ENCODE peak calls at places on chromosomes 1 and 21, in seven cellular contexts. U is IMR-90, Y is H1, C is upper lobe of right lung, M is endodermal cell, O is A673, S is mesendoderm. I is an unnamed sample.
A peak's percentile ranks its signal among the peaks of the same experiment; 100 is the strongest.

GRCh38 chr1:15260418-15261154 is 13.6 kb downstream of the FHAD1 start:
- DNase-seq in U (peak; percentile 61), Y (no peak), C (peak; percentile 35), M (peak; percentile 50), O (no peak), S (peak; percentile 67), I (no peak)

GRCh38 chr1:16122361-16122881 is 33.4 kb downstream of the EPHA2 start:
- DNase-seq in U (peak; percentile 44), Y (no peak), C (no peak), M (peak; percentile 78), O (no peak), S (peak; percentile 92), I (no peak)

GRCh38 chr1:118097622-118098348 is 87.2 kb downstream of the SPAG17 start:
- DNase-seq in U (peak; percentile 32), Y (no peak), C (no peak), M (no peak), O (no peak), S (no peak), I (no peak)

GRCh38 chr1:183804916-183805734 is at the start of gene RGL1:
- DNase-seq in U (peak; percentile 75), Y (no peak), C (peak; percentile 88), M (peak; percentile 75), O (peak; percentile 93), S (peak; percentile 73), I (no peak)

GRCh38 chr1:206926286-206926685 is 4.5 kb upstream of the FCMR start:
- DNase-seq in U (no peak), Y (no peak), C (no peak), M (no peak), O (no peak), S (no peak), I (no peak)

GRCh38 chr1:114716304-114717158 is at the start of gene NRAS:
- DNase-seq in U (peak; percentile 91), Y (peak; percentile 73), C (peak; percentile 98), M (peak; percentile 97), O (peak; percentile 96), S (peak; percentile 95), I (peak; percentile 90)

GRCh38 chr1:31238986-31239613 is 587 bp downstream of the NKAIN1 start:
- DNase-seq in U (no peak), Y (peak; percentile 17), C (peak; percentile 57), M (peak; percentile 85), O (peak; percentile 50), S (peak; percentile 55), I (no peak)

GRCh38 chr1:37399830-37400790 is 74.3 kb upstream of the ZC3H12A start:
- DNase-seq in U (no peak), Y (no peak), C (no peak), M (no peak), O (no peak), S (no peak), I (no peak)

GRCh38 chr1:111733183-111733995 is 5.8 kb downstream of the INKA2 start:
- DNase-seq in U (peak; percentile 91), Y (no peak), C (no peak), M (no peak), O (no peak), S (peak; percentile 83), I (no peak)

GRCh38 chr1:90175490-90176157 is 180.7 kb downstream of the ZNF326 start:
- DNase-seq in U (no peak), Y (no peak), C (no peak), M (no peak), O (peak; percentile 28), S (peak; percentile 27), I (no peak)

GRCh38 chr1:230868736-230869385 is 540 bp upstream of the C1orf198 start:
- DNase-seq in U (no peak), Y (no peak), C (peak; percentile 86), M (no peak), O (peak; percentile 47), S (peak; percentile 82), I (no peak)

GRCh38 chr1:186295980-186296379 is 79.1 kb downstream of the TPR start:
- DNase-seq in U (peak; percentile 19), Y (no peak), C (no peak), M (no peak), O (no peak), S (no peak), I (no peak)

GRCh38 chr1:156366378-156366777 is 2.6 kb upstream of the RHBG start:
- DNase-seq in U (no peak), Y (no peak), C (no peak), M (no peak), O (no peak), S (no peak), I (no peak)

GRCh38 chr1:115466433-115466832 is 128.4 kb upstream of the NGF start:
- DNase-seq in U (no peak), Y (no peak), C (no peak), M (peak; percentile 63), O (peak; percentile 23), S (peak; percentile 53), I (no peak)

GRCh38 chr1:93567255-93567918 is 114.2 kb downstream of the BCAR3 start:
- DNase-seq in U (peak; percentile 98), Y (no peak), C (no peak), M (peak; percentile 48), O (no peak), S (peak; percentile 67), I (no peak)

GRCh38 chr21:42414928-42415769 is 11.4 kb downstream of the UBASH3A start:
- DNase-seq in U (peak; percentile 78), Y (no peak), C (peak; percentile 59), M (no peak), O (peak; percentile 76), S (peak; percentile 21), I (peak; percentile 89)

GRCh38 chr1:67793562-67793961 is 39.7 kb downstream of the GNG12 start:
- DNase-seq in U (peak; percentile 63), Y (no peak), C (no peak), M (no peak), O (no peak), S (no peak), I (no peak)

GRCh38 chr1:173867141-173867752 is 542 bp downstream of the GAS5 start:
- DNase-seq in U (no peak), Y (no peak), C (no peak), M (no peak), O (no peak), S (no peak), I (no peak)

GRCh38 chr1:243421784-243422183 is 165.9 kb downstream of the SDCCAG8 start:
- DNase-seq in U (peak; percentile 85), Y (no peak), C (no peak), M (peak; percentile 71), O (peak; percentile 41), S (peak; percentile 64), I (no peak)

GRCh38 chr1:204591473-204592090 is 75.4 kb downstream of the MDM4 start:
- DNase-seq in U (peak; percentile 76), Y (no peak), C (no peak), M (no peak), O (no peak), S (no peak), I (no peak)

GRCh38 chr1:10615932-10616671 is 141.4 kb downstream of the PEX14 start:
- DNase-seq in U (no peak), Y (no peak), C (no peak), M (peak; percentile 47), O (no peak), S (no peak), I (no peak)

DNA sequence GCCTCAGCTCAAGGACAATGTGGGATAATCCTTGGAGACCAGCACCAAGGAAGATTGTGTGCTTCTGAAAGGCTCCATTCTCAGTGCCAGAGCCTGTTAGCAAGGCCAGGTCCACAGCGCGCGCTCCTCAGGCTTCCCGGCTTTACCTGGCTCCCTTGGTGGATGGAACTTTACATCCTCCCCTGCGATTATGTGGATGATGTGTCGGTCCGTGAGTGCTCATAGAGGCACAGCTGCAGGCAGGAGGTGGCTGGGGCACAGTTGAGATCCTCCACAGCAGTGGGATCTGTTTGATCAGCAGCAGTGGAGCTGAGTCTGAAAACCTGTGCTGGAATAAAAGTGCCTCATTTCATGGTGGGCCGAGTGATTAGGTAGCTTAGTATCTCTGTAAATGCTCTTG is 62.7 kb downstream of the PRDM2 start:
- DNase-seq in U (no peak), Y (no peak), C (no peak), M (peak; percentile 50), O (peak; percentile 28), S (no peak), I (no peak)
- H3K27ac ChIP-seq in U (no peak overlapping the region), Y (no peak overlapping the region), C (no peak overlapping the region), M (peak overlapping the region; percentile 8), O (no peak overlapping the region), S (no peak overlapping the region), I (no peak overlapping the region)

GRCh38 chr1:78619803-78620579 is at the start of gene IFI44L:
- DNase-seq in U (peak; percentile 59), Y (no peak), C (no peak), M (no peak), O (peak; percentile 62), S (no peak), I (peak; percentile 47)

GRCh38 chr1:78619029-78619428 is 1.2 kb upstream of the IFI44L start:
- DNase-seq in U (no peak), Y (no peak), C (no peak), M (no peak), O (peak; percentile 32), S (no peak), I (no peak)

GRCh38 chr1:78617615-78618026 is 2.6 kb upstream of the IFI44L start:
- DNase-seq in U (peak; percentile 85), Y (peak; percentile 13), C (peak; percentile 71), M (peak; percentile 82), O (peak; percentile 95), S (peak; percentile 89), I (peak; percentile 11)

GRCh38 chr1:78622548-78622947 is 2.3 kb downstream of the IFI44L start:
- DNase-seq in U (no peak), Y (no peak), C (no peak), M (no peak), O (no peak), S (no peak), I (no peak)

GRCh38 chr1:78619446-78619802 is 824 bp upstream of the IFI44L start:
- DNase-seq in U (no peak), Y (no peak), C (no peak), M (no peak), O (peak; percentile 50), S (no peak), I (no peak)
- H3K4me3 ChIP-seq in U (peak overlapping the region; percentile 34), Y (no peak overlapping the region), C (peak overlapping the region; percentile 43), M (no peak overlapping the region), O (no peak overlapping the region), S (no peak overlapping the region), I (peak overlapping the region; percentile 43)

DNA sequence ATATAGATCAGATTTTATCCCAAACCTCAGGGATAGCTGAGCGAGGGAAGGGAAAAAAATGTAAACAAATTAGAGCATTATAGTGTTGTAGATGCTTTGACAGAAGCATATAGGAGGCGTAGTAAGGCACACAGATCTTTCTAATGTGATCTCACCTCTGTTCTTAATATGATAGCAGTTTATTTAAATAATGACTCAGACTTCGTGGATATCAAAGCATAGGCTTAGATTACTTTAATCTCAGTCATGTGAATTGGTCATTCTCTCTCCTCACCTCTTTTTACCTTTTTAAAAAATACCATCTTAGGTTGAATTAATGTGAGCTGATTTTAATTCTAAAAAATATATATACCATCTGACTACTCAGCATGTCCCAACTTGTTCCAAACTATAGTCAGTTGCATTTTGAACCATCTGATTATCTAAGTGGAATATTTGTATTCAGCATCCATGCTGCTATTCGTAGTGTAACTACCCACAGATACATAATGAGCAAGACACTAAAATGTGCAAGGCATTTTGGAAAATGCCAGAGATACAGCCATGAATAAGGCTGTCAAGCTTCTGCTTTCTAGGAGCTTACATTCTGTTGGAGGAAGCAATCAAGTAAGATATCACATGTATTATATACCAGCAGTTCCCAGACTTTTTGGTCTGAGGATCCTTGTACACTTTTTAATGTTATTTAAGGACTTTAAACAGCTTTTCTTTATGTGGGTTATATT is 76.7 kb downstream of the OSBPL9 start:
- DNase-seq in U (peak; percentile 55), Y (no peak), C (no peak), M (no peak), O (no peak), S (no peak), I (no peak)
- H3K27ac ChIP-seq in U (no peak overlapping the region), Y (no peak overlapping the region), C (no peak overlapping the region), M (no peak overlapping the region), O (no peak overlapping the region), S (no peak overlapping the region), I (no peak overlapping the region)

GRCh38 chr1:153608089-153608672 is 4.8 kb downstream of the S100A16 start:
- DNase-seq in U (no peak), Y (no peak), C (no peak), M (peak; percentile 48), O (no peak), S (no peak), I (no peak)
- H3K4me3 ChIP-seq in U (peak overlapping the region; percentile 43), Y (no peak overlapping the region), C (peak overlapping the region; percentile 53), M (peak overlapping the region; percentile 97), O (no peak overlapping the region), S (no peak overlapping the region), I (no peak overlapping the region)